ENCODE peak calls at places on chromosomes 12 and 14, in four cellular contexts. One of them, this sample, is unnamed.

GRCh38 chr12:2490746-2491145 is 304.0 kb upstream of the FKBP4 start:
- DNase-seq in progenitor cell of endocrine pancreas: no peak
- DNase-seq in bronchial epithelial cell: no peak
- DNase-seq in psoas muscle: no peak
- DNase-seq in this sample: no peak

GRCh38 chr14:83260751-83261150 is 1727.1 kb upstream of the SEL1L start:
- DNase-seq in progenitor cell of endocrine pancreas: no peak
- DNase-seq in psoas muscle: no peak
- DNase-seq in bronchial epithelial cell: no peak
- DNase-seq in this sample: no peak

GRCh38 chr12:100858658-100859057 is 64.1 kb downstream of the ANO4 start:
- DNase-seq in bronchial epithelial cell: peak
- DNase-seq in psoas muscle: no peak
- DNase-seq in progenitor cell of endocrine pancreas: no peak
- DNase-seq in this sample: no peak

GRCh38 chr14:72558721-72559120 is 335.2 kb downstream of the DPF3 start:
- DNase-seq in psoas muscle: peak
- DNase-seq in bronchial epithelial cell: peak
- DNase-seq in progenitor cell of endocrine pancreas: no peak
- DNase-seq in this sample: no peak

GRCh38 chr14:22339277-22339676 is 249.7 kb downstream of the DAD1 start:
- DNase-seq in psoas muscle: peak
- DNase-seq in progenitor cell of endocrine pancreas: no peak
- DNase-seq in bronchial epithelial cell: no peak
- DNase-seq in this sample: no peak

GRCh38 chr14:103801459-103801858 is 45.9 kb downstream of the PPP1R13B start:
- DNase-seq in psoas muscle: no peak
- DNase-seq in progenitor cell of endocrine pancreas: no peak
- DNase-seq in bronchial epithelial cell: peak
- DNase-seq in this sample: no peak

GRCh38 chr14:88798161-88798560 is 5.4 kb upstream of the EML5 start:
- DNase-seq in progenitor cell of endocrine pancreas: no peak
- DNase-seq in bronchial epithelial cell: no peak
- DNase-seq in psoas muscle: no peak
- DNase-seq in this sample: no peak

GRCh38 chr12:27207626-27208413 is 36.3 kb upstream of the STK38L start:
- DNase-seq in psoas muscle: no peak
- DNase-seq in progenitor cell of endocrine pancreas: no peak
- DNase-seq in bronchial epithelial cell: peak
- DNase-seq in this sample: no peak

GRCh38 chr12:9372202-9372601 is 164.0 kb upstream of the PZP start:
- DNase-seq in bronchial epithelial cell: peak
- DNase-seq in psoas muscle: no peak
- DNase-seq in progenitor cell of endocrine pancreas: no peak
- DNase-seq in this sample: no peak

GRCh38 chr14:64811676-64812075 is 68.0 kb downstream of the SPTB start:
- DNase-seq in bronchial epithelial cell: no peak
- DNase-seq in progenitor cell of endocrine pancreas: no peak
- DNase-seq in psoas muscle: no peak
- DNase-seq in this sample: no peak

GRCh38 chr12:48340891-48341290 is 9.8 kb downstream of the ZNF641 start:
- DNase-seq in bronchial epithelial cell: no peak
- DNase-seq in psoas muscle: no peak
- DNase-seq in progenitor cell of endocrine pancreas: no peak
- DNase-seq in this sample: no peak

GRCh38 chr12:95837240-95838038 is 21.3 kb upstream of the SNRPF start:
- DNase-seq in progenitor cell of endocrine pancreas: no peak
- DNase-seq in bronchial epithelial cell: no peak
- DNase-seq in psoas muscle: no peak
- DNase-seq in this sample: no peak

GRCh38 chr12:27347779-27348178 is 15.1 kb downstream of the BMAL2 start:
- DNase-seq in progenitor cell of endocrine pancreas: no peak
- DNase-seq in psoas muscle: no peak
- DNase-seq in bronchial epithelial cell: peak
- DNase-seq in this sample: no peak

GRCh38 chr14:50040401-50040775 is 76.0 kb downstream of the VCPKMT start:
- DNase-seq in progenitor cell of endocrine pancreas: no peak
- DNase-seq in bronchial epithelial cell: peak
- DNase-seq in psoas muscle: no peak
- DNase-seq in this sample: peak

DNA sequence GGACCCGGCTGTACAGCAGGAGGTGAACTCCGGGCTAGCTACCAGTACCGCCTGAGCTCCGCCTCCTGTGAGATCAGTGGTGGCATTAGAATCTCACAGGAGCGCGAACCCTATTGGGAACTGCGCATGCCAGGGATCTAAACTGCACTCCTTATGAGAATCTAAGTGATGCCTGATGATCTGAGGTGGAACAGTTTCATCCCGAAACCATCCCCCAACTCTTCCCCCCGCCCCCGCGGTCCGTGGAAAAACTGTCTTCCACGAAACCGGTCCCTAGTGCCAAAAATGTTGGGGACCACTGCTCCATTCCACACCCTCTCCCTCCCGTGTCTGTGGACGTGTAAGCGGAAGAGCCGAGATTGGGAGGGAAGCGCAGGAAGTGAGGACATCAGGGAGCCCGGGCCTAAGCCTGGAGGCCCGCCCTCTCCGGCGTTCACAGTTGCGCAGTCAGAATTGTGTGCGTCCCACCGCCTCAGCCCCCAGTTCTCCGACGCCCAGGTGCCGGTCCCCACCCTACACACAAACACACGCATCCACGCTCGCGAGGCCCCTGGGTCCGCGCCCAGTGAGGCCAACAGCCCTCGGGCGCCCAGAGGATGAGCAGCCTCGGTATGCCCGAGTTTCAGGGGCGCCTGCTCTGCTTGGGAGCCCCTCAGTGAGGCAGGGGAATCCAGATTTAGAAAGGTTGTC is 1.8 kb upstream of the RNASE4 start:
- DNase-seq in progenitor cell of endocrine pancreas: peak
- DNase-seq in bronchial epithelial cell: peak
- DNase-seq in psoas muscle: peak
- DNase-seq in this sample: peak
- TF ChIP-seq CTCF in progenitor cell of endocrine pancreas: no peak
- TF ChIP-seq CTCF in bronchial epithelial cell: peak
- TF ChIP-seq CTCF in psoas muscle: no peak
- TF ChIP-seq CTCF in this sample: no peak

GRCh38 chr14:76776306-76777251 is 15.3 kb downstream of the VASH1 start:
- DNase-seq in psoas muscle: no peak
- DNase-seq in progenitor cell of endocrine pancreas: no peak
- DNase-seq in bronchial epithelial cell: no peak
- DNase-seq in this sample: no peak
- TF ChIP-seq CTCF in psoas muscle: no peak
- TF ChIP-seq CTCF in progenitor cell of endocrine pancreas: no peak
- TF ChIP-seq CTCF in bronchial epithelial cell: no peak
- TF ChIP-seq CTCF in this sample: no peak

DNA sequence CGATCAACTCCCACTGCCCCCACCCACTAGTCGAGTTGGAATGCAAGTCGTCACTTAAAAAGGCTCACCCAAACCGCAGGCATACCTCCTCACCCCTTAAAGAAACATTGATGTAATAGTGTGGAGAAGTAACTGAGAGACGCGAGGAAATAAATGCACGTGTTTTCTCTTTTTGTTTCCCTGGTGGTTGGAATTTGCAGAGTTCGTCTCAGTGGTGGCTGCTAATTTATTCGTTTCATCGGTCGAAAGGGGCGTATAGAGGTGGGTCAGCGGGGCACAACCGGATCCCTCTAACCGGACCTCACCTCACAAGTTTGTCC is 5.1 kb upstream of the NPAS3 start:
- DNase-seq in bronchial epithelial cell: no peak
- DNase-seq in progenitor cell of endocrine pancreas: no peak
- DNase-seq in psoas muscle: no peak
- DNase-seq in this sample: no peak
- TF ChIP-seq CTCF in bronchial epithelial cell: peak
- TF ChIP-seq CTCF in progenitor cell of endocrine pancreas: peak
- TF ChIP-seq CTCF in psoas muscle: peak
- TF ChIP-seq CTCF in this sample: no peak

DNA sequence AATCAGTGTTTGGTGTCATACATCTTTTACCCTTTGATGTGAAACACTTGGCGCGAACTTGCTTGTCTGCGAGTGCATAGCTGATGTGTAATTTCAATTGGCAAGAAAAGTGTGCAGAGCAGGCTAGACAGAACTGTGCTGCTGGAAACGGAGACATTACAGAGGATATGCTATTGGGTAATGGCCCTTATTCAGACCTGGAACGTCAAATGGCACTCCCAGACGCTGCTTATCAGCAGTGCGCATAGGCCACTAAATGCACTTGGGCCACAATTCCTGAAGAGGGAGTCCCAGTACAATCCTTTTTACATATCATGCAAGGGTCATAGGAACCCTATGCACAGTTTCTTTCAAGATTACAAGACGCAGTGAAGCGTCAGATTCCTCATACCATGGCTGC is 15.7 kb upstream of the SLC10A1 start:
- DNase-seq in bronchial epithelial cell: no peak
- DNase-seq in psoas muscle: no peak
- DNase-seq in progenitor cell of endocrine pancreas: no peak
- DNase-seq in this sample: no peak
- TF ChIP-seq CTCF in bronchial epithelial cell: peak
- TF ChIP-seq CTCF in psoas muscle: no peak
- TF ChIP-seq CTCF in progenitor cell of endocrine pancreas: no peak
- TF ChIP-seq CTCF in this sample: no peak

DNA sequence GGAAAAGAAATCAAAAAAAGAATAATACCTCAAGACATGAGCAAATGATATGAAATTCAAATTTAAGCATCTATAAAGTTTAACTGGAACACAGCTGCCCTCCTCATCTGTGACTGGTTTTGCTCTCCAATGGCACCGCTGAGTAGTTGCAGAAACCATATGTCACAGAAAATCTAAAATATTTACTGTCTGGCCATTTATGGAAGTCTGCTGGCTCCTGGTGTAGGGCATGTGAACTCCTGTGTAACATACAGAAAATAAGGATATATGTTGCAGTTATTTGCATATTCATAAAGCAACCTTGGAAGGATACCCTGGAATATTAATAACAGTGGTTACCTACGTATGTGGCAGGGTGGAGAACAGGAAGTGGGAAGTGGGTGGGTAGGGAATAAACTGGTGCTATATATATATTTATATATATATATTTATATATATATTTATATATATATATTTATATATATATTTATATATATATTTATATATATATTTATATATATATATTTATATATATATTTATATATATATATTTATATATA is 48.3 kb downstream of the LTBP2 start:
- DNase-seq in psoas muscle: no peak
- DNase-seq in bronchial epithelial cell: no peak
- DNase-seq in progenitor cell of endocrine pancreas: no peak
- DNase-seq in this sample: no peak
- TF ChIP-seq CTCF in psoas muscle: no peak
- TF ChIP-seq CTCF in bronchial epithelial cell: no peak
- TF ChIP-seq CTCF in progenitor cell of endocrine pancreas: no peak
- TF ChIP-seq CTCF in this sample: no peak

DNA sequence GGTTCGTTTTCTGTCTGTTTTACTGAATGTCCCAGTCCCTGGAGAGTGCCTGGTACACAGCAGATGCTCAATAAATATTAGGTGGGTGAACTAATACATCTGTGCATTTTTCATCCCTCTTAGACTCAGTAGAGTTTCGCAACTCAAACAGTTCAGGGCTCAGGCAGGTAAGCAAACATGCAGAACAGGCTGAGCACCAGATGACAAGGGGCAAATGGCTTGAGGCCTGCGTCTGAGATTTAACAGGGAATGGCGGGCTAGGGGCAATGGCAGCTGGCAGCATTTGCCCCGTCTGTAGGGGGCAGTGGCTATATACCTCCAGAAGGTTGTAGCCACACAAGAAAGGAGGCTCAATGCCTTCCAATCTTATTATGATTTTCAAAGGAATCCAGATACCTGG is 8.6 kb upstream of the RAN start:
- DNase-seq in bronchial epithelial cell: no peak
- DNase-seq in psoas muscle: no peak
- DNase-seq in progenitor cell of endocrine pancreas: no peak
- DNase-seq in this sample: no peak
- TF ChIP-seq CTCF in bronchial epithelial cell: no peak
- TF ChIP-seq CTCF in psoas muscle: no peak
- TF ChIP-seq CTCF in progenitor cell of endocrine pancreas: peak
- TF ChIP-seq CTCF in this sample: no peak

GRCh38 chr12:54277823-54278276 is 2.1 kb downstream of the CBX5 start:
- DNase-seq in bronchial epithelial cell: no peak
- DNase-seq in progenitor cell of endocrine pancreas: no peak
- DNase-seq in psoas muscle: no peak
- DNase-seq in this sample: no peak

GRCh38 chr12:54280401-54281260 is at the start of gene HNRNPA1:
- DNase-seq in progenitor cell of endocrine pancreas: peak
- DNase-seq in bronchial epithelial cell: peak
- DNase-seq in psoas muscle: peak
- DNase-seq in this sample: peak

GRCh38 chr12:54282949-54283593 is 2.5 kb downstream of the HNRNPA1 start:
- DNase-seq in bronchial epithelial cell: no peak
- DNase-seq in psoas muscle: no peak
- DNase-seq in progenitor cell of endocrine pancreas: no peak
- DNase-seq in this sample: no peak

GRCh38 chr12:54279227-54279631 is 693 bp downstream of the CBX5 start:
- DNase-seq in bronchial epithelial cell: no peak
- DNase-seq in progenitor cell of endocrine pancreas: no peak
- DNase-seq in psoas muscle: no peak
- DNase-seq in this sample: no peak

DNA sequence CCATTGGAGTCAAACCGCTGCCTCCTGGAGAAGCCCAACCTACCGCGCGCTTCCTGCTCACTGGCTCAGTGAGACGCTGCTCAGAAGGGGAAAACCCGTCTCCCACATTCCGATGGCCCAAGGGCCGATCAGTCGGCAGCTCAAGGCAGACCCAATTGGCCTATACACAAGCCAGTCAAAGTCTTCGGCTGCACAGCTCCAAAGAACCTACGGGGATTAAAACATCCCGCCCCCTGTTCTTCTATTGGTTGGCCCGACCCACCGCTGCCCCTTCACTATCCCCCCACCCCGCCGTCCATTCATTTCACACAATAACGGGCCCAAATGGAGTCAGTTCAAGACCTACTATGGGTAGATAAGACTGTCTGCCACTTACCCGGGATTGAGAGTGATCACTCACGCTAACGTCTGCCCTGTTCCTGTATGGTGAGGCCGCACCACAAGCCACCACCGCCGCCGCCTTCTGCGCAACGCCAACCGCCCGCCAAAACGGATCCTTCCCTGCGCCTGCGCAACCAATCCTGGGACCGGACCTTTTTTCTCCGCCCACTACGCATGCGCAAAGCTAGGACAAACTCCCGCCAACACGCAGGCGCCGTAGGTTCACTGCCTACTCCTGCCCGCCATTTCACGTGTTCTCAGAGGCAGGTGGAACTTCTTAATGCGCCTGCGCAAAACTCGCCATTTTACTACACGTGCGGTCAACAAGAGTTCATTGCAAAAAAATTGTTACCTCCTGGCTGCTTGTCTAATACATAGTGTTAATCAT is at the start of gene CBX5:
- DNase-seq in psoas muscle: peak
- DNase-seq in bronchial epithelial cell: peak
- DNase-seq in progenitor cell of endocrine pancreas: peak
- DNase-seq in this sample: peak
- TF ChIP-seq CTCF in psoas muscle: no peak
- TF ChIP-seq CTCF in bronchial epithelial cell: no peak
- TF ChIP-seq CTCF in progenitor cell of endocrine pancreas: no peak
- TF ChIP-seq CTCF in this sample: no peak

This sample was measured in natural killer cell.